ENCODE peak calls at places on chromosomes 1 and 21, in nine cellular contexts. L is cardiac muscle cell; T is HL-60; Y is stimulated activated CD8-positive, alpha-beta memory T cell treated with anti-CD3 and anti-CD28 coated beads, Interleukin-7, amount 100 ng/mL, for 24 hours; B is A549; E is activated T-cell treated with anti-CD3 and anti-CD28 coated beads, Interleukin-2, amount 50 U/mL, for 4 hours; X is AG04450; M is fibroblast of the conjunctiva; W is cerebellar cortex. N is an unnamed sample.
A peak's percentile ranks its signal among the peaks of the same experiment; 100 is the strongest.

GRCh38 chr21:29075706-29076447 is 2.4 kb upstream of the CCT8 start:
- DNase-seq in W (no peak), T (no peak), M (no peak), E (no peak), B (no peak), L (no peak), X (no peak), Y (no peak), N (no peak)

GRCh38 chr21:15062566-15062965 is 2.2 kb downstream of the NRIP1 start:
- DNase-seq in Y (no peak), B (no peak), T (no peak), E (no peak), L (peak; percentile 44), M (no peak), W (no peak), X (no peak), N (no peak)

GRCh38 chr1:214420833-214421232 is 130.6 kb downstream of the PTPN14 start:
- DNase-seq in X (no peak), Y (no peak), B (no peak), E (no peak), L (no peak), T (no peak), M (no peak), W (no peak), N (no peak)

GRCh38 chr1:147539122-147539575 is 2.2 kb upstream of the BCL9 start:
- DNase-seq in L (peak; percentile 92), E (no peak), T (no peak), M (peak; percentile 92), W (no peak), X (peak; percentile 80), Y (no peak), B (peak; percentile 62), N (no peak)

GRCh38 chr1:7641587-7642417 is 129.3 kb upstream of the VAMP3 start:
- DNase-seq in E (no peak), W (no peak), B (peak; percentile 12), L (no peak), Y (no peak), X (no peak), T (no peak), M (no peak), N (no peak)

GRCh38 chr1:109484519-109484975 is 842 bp downstream of the ATXN7L2 start:
- DNase-seq in W (no peak), E (no peak), B (no peak), X (no peak), Y (no peak), T (no peak), M (no peak), L (no peak), N (no peak)

GRCh38 chr1:200564319-200564718 is 56.2 kb downstream of the KIF14 start:
- DNase-seq in B (no peak), X (no peak), W (no peak), T (no peak), Y (no peak), L (no peak), E (no peak), M (no peak), N (no peak)

GRCh38 chr1:205343431-205344009 is 13.2 kb downstream of the KLHDC8A start:
- DNase-seq in B (peak; percentile 73), X (no peak), T (no peak), M (no peak), W (no peak), L (no peak), E (peak; percentile 13), Y (no peak), N (no peak)

GRCh38 chr1:79714664-79715063 is 708.1 kb upstream of the ADGRL4 start:
- DNase-seq in B (no peak), T (no peak), E (no peak), M (no peak), W (no peak), X (no peak), L (no peak), Y (no peak), N (no peak)

GRCh38 chr1:244674446-244674845 is 21.5 kb downstream of the DESI2 start:
- DNase-seq in X (no peak), E (no peak), L (no peak), M (no peak), B (no peak), W (no peak), T (no peak), Y (no peak), N (no peak)

GRCh38 chr1:211386931-211387330 is 60.3 kb downstream of the TRAF5 start:
- DNase-seq in E (no peak), T (no peak), Y (no peak), M (no peak), L (peak; percentile 88), W (no peak), B (no peak), X (peak; percentile 2), N (no peak)

GRCh38 chr1:154430903-154431302 is 25.8 kb downstream of the IL6R start:
- DNase-seq in Y (no peak), E (no peak), X (no peak), B (no peak), L (peak; percentile 46), W (no peak), T (no peak), M (no peak), N (no peak)

GRCh38 chr21:45048968-45049367 is 25.4 kb upstream of the ADARB1 start:
- DNase-seq in X (no peak), L (no peak), W (no peak), Y (no peak), E (no peak), T (no peak), M (no peak), B (no peak), N (no peak)

GRCh38 chr1:75310067-75310466 is 175.9 kb downstream of the LHX8 start:
- DNase-seq in X (no peak), W (no peak), L (no peak), T (no peak), E (no peak), Y (no peak), B (no peak), M (no peak), N (no peak)

GRCh38 chr1:168468822-168469221 is 75.0 kb downstream of the XCL2 start:
- DNase-seq in W (no peak), T (no peak), E (no peak), X (no peak), Y (no peak), M (no peak), L (no peak), B (no peak), N (no peak)

GRCh38 chr1:75034376-75034775 is 99.8 kb upstream of the LHX8 start:
- DNase-seq in B (no peak), E (no peak), Y (no peak), M (no peak), W (no peak), L (no peak), X (no peak), T (no peak), N (no peak)

GRCh38 chr1:167909691-167910180 is 4.2 kb downstream of the ADCY10 start:
- DNase-seq in Y (no peak), T (no peak), L (no peak), W (no peak), B (no peak), X (no peak), M (no peak), E (no peak), N (no peak)

GRCh38 chr1:109877320-109877771 is 33.3 kb upstream of the CSF1 start:
- DNase-seq in B (peak; percentile 50), L (peak; percentile 96), E (no peak), T (no peak), Y (no peak), W (peak; percentile 70), M (peak; percentile 82), X (peak; percentile 79), N (no peak)

GRCh38 chr1:155947292-155947691 is 5.9 kb downstream of the RXFP4 start:
- DNase-seq in L (no peak), B (no peak), M (no peak), Y (no peak), T (no peak), W (no peak), E (no peak), X (no peak), N (no peak)

GRCh38 chr1:47779613-47780012 is 217.6 kb downstream of the TRABD2B start:
- DNase-seq in T (no peak), W (peak; percentile 16), Y (no peak), X (no peak), B (no peak), M (no peak), L (no peak), E (no peak), N (no peak)

GRCh38 chr1:246875041-246876026 is 56.4 kb downstream of the AHCTF1 start:
- DNase-seq in L (peak; percentile 40), X (peak; percentile 54), M (no peak), Y (no peak), W (no peak), T (no peak), B (no peak), E (no peak), N (no peak)